ENCODE peak calls at places on chromosomes 1 and 21, in six cellular contexts. Z is activated CD4-positive, CD25-positive, alpha-beta regulatory T cell; R is kidney; J is effector memory CD8-positive, alpha-beta T cell; T is iPS-NIHi11; B is mucosa of descending colon. M is an unnamed sample.

GRCh38 chr1:151728151-151728711 is 6.9 kb downstream of the RIIAD1 start:
- DNase-seq in Z (no peak), R (no peak), J (no peak), T (no peak), B (no peak), M (no peak)

GRCh38 chr1:83509229-83509870 is 489.6 kb downstream of the TTLL7 start:
- DNase-seq in Z (no peak), R (no peak), J (no peak), T (no peak), B (no peak), M (no peak)

GRCh38 chr1:208170252-208170651 is 73.9 kb downstream of the PLXNA2 start:
- DNase-seq in Z (no peak), R (no peak), J (no peak), T (no peak), B (no peak), M (no peak)

GRCh38 chr1:207084701-207085180 is 3.9 kb upstream of the C4BPB start:
- DNase-seq in Z (peak; percentile 8), R (no peak), J (peak; percentile 50), T (peak; percentile 82), B (no peak), M (peak; percentile 50)

GRCh38 chr1:27603962-27604578 is at the start of gene AHDC1:
- DNase-seq in Z (peak; percentile 77), R (peak; percentile 97), J (peak; percentile 92), T (peak; percentile 85), B (peak; percentile 94), M (peak; percentile 89)

GRCh38 chr1:208007938-208008342 is 97.0 kb upstream of the CD34 start:
- DNase-seq in Z (no peak), R (no peak), J (no peak), T (no peak), B (no peak), M (no peak)

GRCh38 chr21:16195476-16195875 is 465.7 kb downstream of the USP25 start:
- DNase-seq in Z (no peak), R (no peak), J (no peak), T (no peak), B (no peak), M (no peak)

GRCh38 chr1:167107456-167107855 is 13.6 kb downstream of the STYXL2 start:
- DNase-seq in Z (no peak), R (no peak), J (no peak), T (no peak), B (no peak), M (no peak)

GRCh38 chr1:176434200-176434599 is 28.8 kb upstream of the PAPPA2 start:
- DNase-seq in Z (no peak), R (no peak), J (no peak), T (no peak), B (no peak), M (no peak)